ENCODE peak calls at places on chromosomes 12 and 14, in five cellular contexts. D is spleen, O is sigmoid colon, R is endothelial cell of umbilical vein, S is GM23338. Y is an unnamed sample.

GRCh38 chr14:90758959-90759358 is 57.3 kb downstream of the TTC7B start:
- DNase-seq in R (peak; percentile 45), S (no peak), D (peak; percentile 92), O (peak; percentile 89), Y (peak; percentile 76)

GRCh38 chr12:67705394-67706370 is 57.1 kb downstream of the DYRK2 start:
- DNase-seq in S (no peak), R (peak; percentile 87), O (no peak), D (no peak), Y (no peak)

GRCh38 chr14:56002316-56002715 is 115.9 kb upstream of the PELI2 start:
- DNase-seq in D (no peak), O (no peak), R (no peak), S (no peak), Y (no peak)

GRCh38 chr12:110015132-110015531 is 15.9 kb downstream of the ANKRD13A start:
- DNase-seq in R (peak; percentile 71), S (no peak), D (no peak), O (no peak), Y (no peak)

GRCh38 chr12:94649349-94650142 is 811 bp downstream of the TMCC3 start:
- DNase-seq in O (peak; percentile 72), R (peak; percentile 64), S (peak; percentile 67), D (peak; percentile 93), Y (peak; percentile 48)

GRCh38 chr14:23359167-23359626 is 5.8 kb downstream of the EFS start:
- DNase-seq in D (peak; percentile 44), O (no peak), R (no peak), S (no peak), Y (no peak)

GRCh38 chr12:106564678-106565329 is 18.0 kb upstream of the RFX4 start:
- DNase-seq in D (no peak), R (no peak), S (no peak), O (no peak), Y (no peak)

GRCh38 chr12:116136340-116136739 is 141.2 kb downstream of the MED13L start:
- DNase-seq in D (no peak), R (peak; percentile 80), O (no peak), S (no peak), Y (no peak)

GRCh38 chr12:123106640-123107359 is 44.1 kb downstream of the PITPNM2 start:
- DNase-seq in O (no peak), S (no peak), R (peak; percentile 5), D (peak; percentile 93), Y (peak; percentile 74)

GRCh38 chr14:95901014-95901413 is 24.4 kb downstream of the TUNAR start:
- DNase-seq in D (no peak), O (no peak), R (no peak), S (no peak), Y (no peak)

GRCh38 chr12:126202138-126202537 is 1136.9 kb downstream of the AACS start:
- DNase-seq in O (no peak), R (no peak), D (no peak), S (no peak), Y (no peak)

GRCh38 chr12:94207467-94208432 is 59.4 kb downstream of the PLXNC1 start:
- DNase-seq in S (no peak), O (no peak), R (no peak), D (no peak), Y (peak; percentile 34)

GRCh38 chr12:52260351-52261210 is 13.9 kb upstream of the KRT86 start:
- DNase-seq in D (peak; percentile 2), S (no peak), O (no peak), R (peak; percentile 24), Y (no peak)

GRCh38 chr14:99189201-99189801 is 82.7 kb downstream of the BCL11B start:
- DNase-seq in R (no peak), D (peak; percentile 84), O (no peak), S (no peak), Y (no peak)

GRCh38 chr14:91291786-91292405 is 47.4 kb upstream of the GPR68 start:
- DNase-seq in D (no peak), R (no peak), S (no peak), O (no peak), Y (no peak)

GRCh38 chr14:90616881-90617280 is 199.3 kb downstream of the TTC7B start:
- DNase-seq in S (no peak), R (peak; percentile 93), O (peak; percentile 36), D (no peak), Y (no peak)

GRCh38 chr12:130933269-130933995 is 20.3 kb upstream of the ADGRD1 start:
- DNase-seq in D (no peak), R (no peak), O (no peak), S (no peak), Y (peak; percentile 88)

GRCh38 chr12:110023634-110024023 is 24.4 kb downstream of the ANKRD13A start:
- DNase-seq in R (no peak), D (no peak), O (no peak), S (no peak), Y (no peak)

GRCh38 chr14:80523518-80524117 is 312.3 kb upstream of the DIO2 start:
- DNase-seq in R (peak; percentile 47), S (no peak), D (no peak), O (no peak), Y (no peak)

GRCh38 chr14:101475468-101476257 is 85.6 kb upstream of the DIO3 start:
- DNase-seq in S (no peak), D (peak; percentile 69), O (peak; percentile 72), R (no peak), Y (no peak)

GRCh38 chr12:131076791-131077747 is 123.4 kb downstream of the ADGRD1 start:
- DNase-seq in O (peak; percentile 60), S (no peak), D (no peak), R (no peak), Y (no peak)

DNA sequence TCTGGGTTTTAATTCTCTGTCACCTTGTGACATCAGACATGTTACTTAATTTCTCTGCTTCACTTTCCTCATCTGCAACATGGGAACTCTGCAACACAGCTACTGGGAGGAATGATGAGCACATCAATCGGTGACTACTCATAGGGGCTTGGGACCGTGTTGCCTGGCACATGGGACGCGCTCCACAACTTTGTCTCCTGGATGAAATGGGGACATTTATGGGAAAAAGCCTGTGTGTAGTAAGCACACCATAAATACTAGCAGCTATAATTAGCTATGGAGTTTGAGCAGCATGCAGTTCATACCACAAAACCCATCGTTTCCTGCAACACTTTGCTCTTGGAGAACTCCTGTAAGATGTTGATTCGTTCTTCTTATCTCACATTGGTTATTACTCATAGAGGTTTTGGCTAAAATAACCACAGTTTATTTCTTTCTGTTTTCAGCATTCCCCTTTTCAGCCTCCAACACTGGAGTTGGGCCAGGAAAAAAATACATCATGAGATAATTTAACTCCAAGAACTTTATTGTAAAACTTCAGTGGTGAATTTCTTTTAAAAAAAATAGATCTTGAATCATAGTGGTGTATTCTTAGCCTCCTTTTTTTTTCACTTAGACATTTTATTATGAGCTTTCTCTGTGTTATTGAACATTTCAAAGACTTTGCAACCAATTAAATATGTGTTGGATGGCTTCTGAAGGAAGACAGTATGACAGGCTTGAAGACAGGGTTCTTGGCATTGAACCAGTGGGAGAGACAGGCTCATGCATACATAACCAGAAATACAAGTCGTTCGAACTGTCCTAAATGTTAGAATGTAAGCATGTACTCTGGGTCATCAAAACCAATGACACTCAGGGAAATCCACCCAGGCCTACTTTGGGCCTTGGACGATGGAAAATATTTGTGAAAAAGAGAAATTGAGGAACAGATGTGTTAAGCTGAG is 72.7 kb downstream of the RIN3 start:
- DNase-seq in S (no peak), O (peak; percentile 71), D (peak; percentile 32), R (peak; percentile 78), Y (no peak)
- TF ChIP-seq POLR2AphosphoS5 in S (no peak), O (peak; percentile 66), D (no peak), R (no peak), Y (no peak)

GRCh38 chr12:50240096-50240791 is 43.1 kb downstream of the LIMA1 start:
- DNase-seq in R (no peak), D (no peak), S (no peak), O (no peak), Y (no peak)
- H3K4me3 ChIP-seq in R (no peak overlapping the region), D (no peak overlapping the region), S (no peak overlapping the region), O (no peak overlapping the region), Y (no peak overlapping the region)

GRCh38 chr14:104745431-104745830 is 7.5 kb upstream of the SIVA1 start:
- DNase-seq in R (no peak), O (no peak), D (peak; percentile 71), S (no peak), Y (no peak)

GRCh38 chr14:104744484-104744883 is 8.5 kb upstream of the SIVA1 start:
- DNase-seq in S (no peak), O (no peak), R (no peak), D (peak; percentile 49), Y (no peak)

GRCh38 chr14:104742586-104743455 is 10.1 kb upstream of the SIVA1 start:
- DNase-seq in R (no peak), O (no peak), S (no peak), D (peak; percentile 72), Y (no peak)

GRCh38 chr14:104741803-104742251 is 11.1 kb upstream of the SIVA1 start:
- DNase-seq in D (peak; percentile 72), R (no peak), O (no peak), S (no peak), Y (no peak)

DNA sequence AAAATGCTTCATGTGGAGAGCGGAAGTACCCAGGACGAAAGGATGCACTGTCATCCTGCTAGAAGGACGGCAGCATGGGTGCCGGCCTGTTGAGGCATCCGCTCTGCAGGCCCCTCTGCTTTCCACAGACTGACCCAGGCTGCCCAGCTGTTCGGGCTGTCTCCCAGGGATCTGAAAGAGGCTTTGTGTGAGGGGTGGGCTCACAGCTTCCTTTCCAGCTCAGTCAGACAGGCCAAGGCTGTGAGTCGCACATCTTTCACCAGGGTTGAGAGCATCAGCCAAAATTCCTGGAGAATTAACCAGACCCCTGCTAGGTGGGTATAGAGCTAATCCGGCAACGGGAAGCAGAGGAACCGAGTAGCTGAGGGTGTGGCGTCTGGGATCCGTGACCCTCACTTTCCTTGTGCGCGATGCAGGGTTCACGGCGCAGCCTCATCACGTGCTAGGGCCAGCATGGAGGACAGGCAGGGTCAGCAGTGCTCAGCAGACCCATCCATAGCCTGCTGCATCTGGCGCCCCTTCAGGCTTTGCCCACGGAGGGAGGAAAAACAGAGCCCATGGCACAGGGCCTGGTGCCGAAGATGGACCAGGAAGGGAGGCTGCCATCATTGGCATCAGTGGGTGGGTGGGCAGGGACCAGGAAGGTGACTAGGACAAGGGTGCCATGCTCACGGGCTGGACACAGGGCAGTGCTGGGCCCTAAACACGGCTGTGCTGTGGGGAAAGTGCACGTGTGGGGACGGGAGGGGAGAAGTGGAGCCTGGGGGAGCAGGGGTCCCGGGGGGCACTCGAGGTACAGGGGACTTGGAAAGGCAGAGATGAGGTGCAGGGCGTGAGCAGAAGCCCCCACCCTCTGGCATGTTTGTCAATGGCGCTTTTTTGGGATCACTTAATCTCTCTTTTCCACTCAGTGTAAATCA is 9.2 kb upstream of the SIVA1 start:
- DNase-seq in R (no peak), D (peak; percentile 61), O (no peak), S (no peak), Y (no peak)
- TF ChIP-seq POLR2AphosphoS5 in R (no peak), D (no peak), O (no peak), S (no peak), Y (no peak)

DNA sequence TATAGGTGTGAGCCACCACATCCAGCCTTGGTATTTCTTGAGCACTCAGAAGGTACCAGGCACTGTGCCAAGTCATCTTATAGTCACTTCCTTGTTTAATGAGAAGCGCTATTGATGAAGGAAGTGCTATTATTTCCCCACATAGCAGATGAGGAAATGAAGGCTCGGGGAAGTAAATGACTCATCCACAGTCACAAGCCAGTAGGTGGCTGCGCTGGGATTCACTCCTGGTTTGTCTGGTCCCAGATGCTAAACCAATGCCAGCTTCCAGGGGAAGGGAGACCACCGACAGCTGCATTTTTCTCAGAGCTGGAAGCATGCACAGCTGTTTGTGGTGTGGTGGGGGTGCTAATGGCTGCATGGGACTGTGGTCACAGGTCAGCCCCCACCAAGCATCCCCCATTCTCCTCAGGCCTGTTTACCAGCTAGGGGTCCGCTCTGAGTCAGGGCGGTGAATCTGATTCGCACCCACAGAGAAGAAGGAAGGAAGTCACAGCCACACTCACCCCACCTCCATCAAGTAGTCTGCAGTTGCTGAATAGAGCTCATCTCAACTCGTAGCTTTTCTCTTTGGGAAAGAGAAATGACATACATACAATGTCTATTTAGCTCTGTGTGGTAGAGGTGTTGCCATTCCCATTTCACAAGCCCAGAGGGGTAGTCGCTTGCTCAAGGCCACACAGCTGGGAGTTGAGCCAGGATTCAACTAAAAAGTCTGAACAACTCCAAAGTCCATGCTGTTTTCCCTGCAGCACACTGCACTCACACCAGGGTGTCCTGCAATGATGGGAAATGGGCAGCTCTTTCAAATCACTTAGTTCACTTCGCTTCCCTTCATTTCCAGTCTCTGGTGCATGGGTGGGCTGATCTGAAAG is 6.3 kb upstream of the LTBP2 start:
- DNase-seq in R (peak; percentile 83), O (no peak), S (no peak), D (peak; percentile 87), Y (no peak)
- H3K4me3 ChIP-seq in R (no peak overlapping the region), O (no peak overlapping the region), S (no peak overlapping the region), D (no peak overlapping the region), Y (no peak overlapping the region)